ENCODE peak calls at places on chromosomes 1 and 21, in five cellular contexts. One of them, this sample, is unnamed. For H3K36me3 and H3K4me1, the result is how much of the 10 kb centered on the place peaks cover.

GRCh38 chr1:27071049-27071416 is 58.4 kb upstream of the TENT5B start:
- DNase-seq in tibial nerve: no peak
- DNase-seq in small intestine: peak
- DNase-seq in heart right ventricle: no peak
- DNase-seq in right atrium auricular region: no peak
- DNase-seq in this sample: no peak

GRCh38 chr1:189851806-189852367 is 625.8 kb downstream of the BRINP3 start:
- DNase-seq in tibial nerve: no peak
- DNase-seq in small intestine: no peak
- DNase-seq in heart right ventricle: no peak
- DNase-seq in right atrium auricular region: no peak
- DNase-seq in this sample: no peak

GRCh38 chr1:38730511-38731397 is 128.8 kb downstream of the RRAGC start:
- DNase-seq in tibial nerve: no peak
- DNase-seq in small intestine: no peak
- DNase-seq in heart right ventricle: no peak
- DNase-seq in right atrium auricular region: no peak
- DNase-seq in this sample: no peak

GRCh38 chr1:93969887-93970286 is 60.7 kb upstream of the GCLM start:
- DNase-seq in tibial nerve: no peak
- DNase-seq in small intestine: no peak
- DNase-seq in heart right ventricle: no peak
- DNase-seq in right atrium auricular region: no peak
- DNase-seq in this sample: no peak

GRCh38 chr1:109794319-109795132 is 30.8 kb upstream of the EPS8L3 start:
- DNase-seq in tibial nerve: no peak
- DNase-seq in small intestine: peak
- DNase-seq in heart right ventricle: peak
- DNase-seq in right atrium auricular region: no peak
- DNase-seq in this sample: no peak

GRCh38 chr21:38334866-38335265 is 78.1 kb downstream of the KCNJ15 start:
- DNase-seq in tibial nerve: no peak
- DNase-seq in small intestine: no peak
- DNase-seq in heart right ventricle: no peak
- DNase-seq in right atrium auricular region: no peak
- DNase-seq in this sample: no peak

GRCh38 chr1:240424740-240425464 is 187.1 kb downstream of the GREM2 start:
- DNase-seq in tibial nerve: no peak
- DNase-seq in small intestine: no peak
- DNase-seq in heart right ventricle: no peak
- DNase-seq in right atrium auricular region: no peak
- DNase-seq in this sample: no peak

GRCh38 chr21:29250642-29251041 is 48.1 kb upstream of the BACH1 start:
- DNase-seq in tibial nerve: no peak
- DNase-seq in small intestine: no peak
- DNase-seq in heart right ventricle: no peak
- DNase-seq in right atrium auricular region: no peak
- DNase-seq in this sample: no peak

GRCh38 chr1:206011057-206011456 is 7.9 kb upstream of the RAB7B start:
- DNase-seq in tibial nerve: no peak
- DNase-seq in small intestine: no peak
- DNase-seq in heart right ventricle: no peak
- DNase-seq in right atrium auricular region: no peak
- DNase-seq in this sample: no peak

GRCh38 chr1:212062832-212063438 is 27.4 kb downstream of the DTL start:
- DNase-seq in tibial nerve: no peak
- DNase-seq in small intestine: peak
- DNase-seq in heart right ventricle: no peak
- DNase-seq in right atrium auricular region: no peak
- DNase-seq in this sample: no peak

GRCh38 chr1:117087686-117088085 is 27.6 kb downstream of the TTF2 start:
- DNase-seq in tibial nerve: no peak
- DNase-seq in small intestine: no peak
- DNase-seq in heart right ventricle: no peak
- DNase-seq in right atrium auricular region: no peak
- DNase-seq in this sample: no peak

DNA sequence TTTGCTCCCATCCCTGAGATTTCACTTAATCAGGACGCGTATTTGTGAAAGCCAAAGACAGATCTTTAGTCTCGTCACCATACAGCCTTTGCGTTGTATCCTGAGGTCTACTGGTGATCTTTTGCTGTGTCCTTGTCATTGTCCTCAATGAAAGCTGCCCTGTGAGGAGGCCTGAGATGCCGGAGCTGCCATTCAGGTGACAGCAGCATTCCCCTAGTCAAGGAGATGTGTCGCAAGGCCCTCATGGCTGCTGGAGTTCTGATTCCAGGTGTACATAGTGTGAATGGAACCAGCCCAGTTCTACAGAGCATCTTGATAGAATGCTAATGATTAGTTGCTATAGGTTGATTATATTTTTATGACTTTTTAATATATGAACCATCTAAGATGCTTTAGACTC is 24.1 kb downstream of the TTF2 start:
- DNase-seq in tibial nerve: no peak
- DNase-seq in small intestine: no peak
- DNase-seq in heart right ventricle: no peak
- DNase-seq in right atrium auricular region: no peak
- DNase-seq in this sample: no peak
- H3K36me3 ChIP-seq in tibial nerve: half or more
- H3K36me3 ChIP-seq in small intestine: under half
- H3K36me3 ChIP-seq in heart right ventricle: under half
- H3K36me3 ChIP-seq in right atrium auricular region: under half
- H3K36me3 ChIP-seq in this sample: under half

GRCh38 chr1:201432814-201433213 is 11.3 kb upstream of the TNNI1 start:
- DNase-seq in tibial nerve: no peak
- DNase-seq in small intestine: no peak
- DNase-seq in heart right ventricle: no peak
- DNase-seq in right atrium auricular region: no peak
- DNase-seq in this sample: no peak
- H3K4me3 ChIP-seq in tibial nerve: no peak
- H3K4me3 ChIP-seq in small intestine: no peak
- H3K4me3 ChIP-seq in heart right ventricle: no peak
- H3K4me3 ChIP-seq in right atrium auricular region: no peak
- H3K4me3 ChIP-seq in this sample: no peak

GRCh38 chr1:235074335-235075120 is 54.1 kb downstream of the TOMM20 start:
- DNase-seq in tibial nerve: no peak
- DNase-seq in small intestine: peak
- DNase-seq in heart right ventricle: peak
- DNase-seq in right atrium auricular region: no peak
- DNase-seq in this sample: no peak

GRCh38 chr1:235075121-235075954 is 53.3 kb downstream of the TOMM20 start:
- DNase-seq in tibial nerve: peak
- DNase-seq in small intestine: peak
- DNase-seq in heart right ventricle: peak
- DNase-seq in right atrium auricular region: peak
- DNase-seq in this sample: peak

GRCh38 chr1:235073331-235073967 is 55.2 kb downstream of the TOMM20 start:
- DNase-seq in tibial nerve: no peak
- DNase-seq in small intestine: peak
- DNase-seq in heart right ventricle: peak
- DNase-seq in right atrium auricular region: peak
- DNase-seq in this sample: no peak

GRCh38 chr1:235072096-235072495 is 56.5 kb downstream of the TOMM20 start:
- DNase-seq in tibial nerve: no peak
- DNase-seq in small intestine: no peak
- DNase-seq in heart right ventricle: no peak
- DNase-seq in right atrium auricular region: no peak
- DNase-seq in this sample: no peak

GRCh38 chr1:235073968-235074334 is 54.7 kb downstream of the TOMM20 start:
- DNase-seq in tibial nerve: no peak
- DNase-seq in small intestine: peak
- DNase-seq in heart right ventricle: no peak
- DNase-seq in right atrium auricular region: no peak
- DNase-seq in this sample: no peak
- H3K4me1 ChIP-seq in tibial nerve: under half
- H3K4me1 ChIP-seq in small intestine: under half
- H3K4me1 ChIP-seq in heart right ventricle: half or more
- H3K4me1 ChIP-seq in right atrium auricular region: half or more
- H3K4me1 ChIP-seq in this sample: half or more

GRCh38 chr21:42970946-42971653 is 3.3 kb upstream of the PKNOX1 start:
- DNase-seq in tibial nerve: no peak
- DNase-seq in small intestine: no peak
- DNase-seq in heart right ventricle: no peak
- DNase-seq in right atrium auricular region: no peak
- DNase-seq in this sample: no peak
- H3K36me3 ChIP-seq in tibial nerve: under half
- H3K36me3 ChIP-seq in small intestine: under half
- H3K36me3 ChIP-seq in heart right ventricle: under half
- H3K36me3 ChIP-seq in right atrium auricular region: under half
- H3K36me3 ChIP-seq in this sample: under half

This sample was measured in thoracic aorta.